ENCODE peak calls at places on chromosomes 6 and 20, in six cellular contexts. B is tibial artery, V is kidney, U is A549, J is cardiac fibroblast, D is upper lobe of right lung. E is an unnamed sample.

GRCh38 chr20:31879143-31879987 is 8.9 kb downstream of the TTLL9 start:
- DNase-seq in B (peak), J (peak), D (peak), V (peak), U (peak), E (peak)

GRCh38 chr20:61973515-61974356 is 91.9 kb downstream of the TAF4 start:
- DNase-seq in U (no peak), D (no peak), V (no peak), B (no peak), J (no peak), E (no peak)

GRCh38 chr20:2234788-2235187 is 61.0 kb upstream of the TGM3 start:
- DNase-seq in V (no peak), D (no peak), U (no peak), J (peak), B (no peak), E (peak)

GRCh38 chr20:5316188-5317158 is at the start of gene PROKR2:
- DNase-seq in J (no peak), D (no peak), B (no peak), U (no peak), V (no peak), E (no peak)

GRCh38 chr6:39088331-39088730 is 26.7 kb downstream of the SAYSD1 start:
- DNase-seq in J (peak), U (peak), B (peak), V (no peak), D (no peak), E (peak)

GRCh38 chr6:99185525-99185924 is 163.9 kb downstream of the FAXC start:
- DNase-seq in B (no peak), V (no peak), D (no peak), J (no peak), U (no peak), E (no peak)

GRCh38 chr6:21911208-21911607 is 317.7 kb downstream of the SOX4 start:
- DNase-seq in D (no peak), B (no peak), J (no peak), U (no peak), V (no peak), E (no peak)

GRCh38 chr6:155026366-155027045 is 31.4 kb downstream of the TIAM2 start:
- DNase-seq in V (no peak), J (peak), U (peak), B (peak), D (no peak), E (peak)

GRCh38 chr20:31909253-31910070 is 39.0 kb downstream of the TTLL9 start:
- DNase-seq in B (no peak), V (no peak), D (peak), U (no peak), J (no peak), E (no peak)

GRCh38 chr6:41497994-41498393 is 48.2 kb upstream of the FOXP4 start:
- DNase-seq in J (peak), V (no peak), B (no peak), D (no peak), U (no peak), E (peak)

GRCh38 chr20:57220187-57221165 is 46.0 kb downstream of the BMP7 start:
- DNase-seq in B (no peak), D (no peak), J (no peak), V (no peak), U (no peak), E (no peak)

GRCh38 chr6:88895911-88896310 is 67.5 kb downstream of the RNGTT start:
- DNase-seq in J (no peak), V (no peak), U (no peak), D (no peak), B (no peak), E (no peak)

GRCh38 chr20:6265204-6265904 is 142.5 kb upstream of the FERMT1 start:
- DNase-seq in V (no peak), J (peak), D (no peak), B (no peak), U (peak), E (peak)

GRCh38 chr6:52887912-52888535 is 21.5 kb downstream of the GSTA3 start:
- DNase-seq in U (no peak), D (no peak), V (no peak), B (no peak), J (no peak), E (no peak)

GRCh38 chr6:62150048-62150663 is 135.9 kb downstream of the KHDRBS2 start:
- DNase-seq in U (peak), B (no peak), D (no peak), V (no peak), J (peak), E (peak)

GRCh38 chr6:12608016-12608860 is 108.3 kb upstream of the PHACTR1 start:
- DNase-seq in U (no peak), D (no peak), J (peak), V (no peak), B (no peak), E (peak)

GRCh38 chr6:79070206-79070825 is 7.7 kb downstream of the PHIP start:
- DNase-seq in U (no peak), V (no peak), B (no peak), D (no peak), J (no peak), E (peak)

GRCh38 chr6:148846778-148847761 is 100.2 kb downstream of the UST start:
- DNase-seq in D (no peak), V (no peak), U (no peak), B (no peak), J (peak), E (peak)

GRCh38 chr6:101150226-101150625 is 243.3 kb upstream of the GRIK2 start:
- DNase-seq in D (no peak), U (no peak), V (no peak), B (no peak), J (no peak), E (no peak)

GRCh38 chr20:4891364-4891763 is 109.9 kb downstream of the SLC23A2 start:
- DNase-seq in U (no peak), J (no peak), D (no peak), B (no peak), V (no peak), E (no peak)

GRCh38 chr6:118644007-118644406 is 7.4 kb downstream of the CEP85L start:
- DNase-seq in D (no peak), U (no peak), J (no peak), B (no peak), V (no peak), E (peak)

GRCh38 chr20:36572701-36573102 is 695 bp upstream of the TGIF2 start:
- DNase-seq in V (no peak), J (peak), U (peak), D (no peak), B (no peak), E (peak)

GRCh38 chr20:45067087-45067486 is 33.8 kb downstream of the KCNS1 start:
- DNase-seq in B (no peak), J (no peak), V (no peak), U (no peak), D (no peak), E (no peak)

GRCh38 chr20:63486300-63486855 is 12.5 kb downstream of the EEF1A2 start:
- DNase-seq in U (no peak), D (no peak), B (no peak), V (no peak), J (no peak), E (no peak)

GRCh38 chr20:50248104-50248631 is 57.5 kb downstream of the CEBPB start:
- DNase-seq in U (no peak), B (no peak), V (no peak), D (no peak), J (peak), E (peak)

GRCh38 chr6:146775227-146775626 is 176.5 kb downstream of the ADGB start:
- DNase-seq in J (peak), D (no peak), V (no peak), U (no peak), B (no peak), E (peak)
- TF ChIP-seq CTCF in J (no peak), D (no peak), V (no peak), U (no peak), B (no peak), E (no peak)

GRCh38 chr6:93418113-93418447 is 1.3 kb downstream of the EPHA7 start:
- DNase-seq in B (no peak), U (no peak), J (peak), V (no peak), D (no peak), E (no peak)
- H3K4me3 ChIP-seq in B (peak), U (peak), J (peak), V (peak), D (peak), E (peak)

GRCh38 chr6:35260642-35261570 is 1.4 kb downstream of the ZNF76 start:
- DNase-seq in D (no peak), B (no peak), V (no peak), J (peak), U (no peak), E (no peak)

GRCh38 chr6:35259194-35259945 is at the start of gene ZNF76:
- DNase-seq in J (peak), D (peak), V (peak), U (peak), B (peak), E (peak)

GRCh38 chr6:35259946-35260626 is 551 bp downstream of the ZNF76 start:
- DNase-seq in U (peak), J (peak), V (peak), B (peak), D (peak), E (peak)

GRCh38 chr6:35258336-35258735 is 1.2 kb upstream of the ZNF76 start:
- DNase-seq in B (no peak), U (no peak), V (no peak), J (no peak), D (no peak), E (no peak)

DNA sequence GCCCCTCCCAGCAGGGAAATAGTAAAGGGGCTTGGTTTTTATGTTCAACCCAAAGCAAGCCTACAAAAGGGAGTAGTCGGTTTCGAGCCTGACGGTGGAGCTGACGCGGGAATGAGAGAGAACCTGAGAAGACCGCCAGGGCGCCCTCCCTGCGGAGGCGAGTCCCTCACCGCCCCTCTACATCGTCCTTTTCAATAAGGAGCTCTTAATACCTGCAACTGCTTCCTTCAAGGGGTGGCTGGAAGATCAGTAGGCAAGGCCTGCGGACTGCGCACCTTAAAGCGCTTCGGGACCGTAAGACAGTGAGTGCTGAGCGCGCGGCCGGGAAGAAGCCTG is 709 bp upstream of the ZNF76 start:
- DNase-seq in B (peak), J (peak), D (no peak), V (no peak), U (no peak), E (peak)
- TF ChIP-seq CTCF in B (no peak), J (peak), D (no peak), V (no peak), U (no peak), E (peak)

DNA sequence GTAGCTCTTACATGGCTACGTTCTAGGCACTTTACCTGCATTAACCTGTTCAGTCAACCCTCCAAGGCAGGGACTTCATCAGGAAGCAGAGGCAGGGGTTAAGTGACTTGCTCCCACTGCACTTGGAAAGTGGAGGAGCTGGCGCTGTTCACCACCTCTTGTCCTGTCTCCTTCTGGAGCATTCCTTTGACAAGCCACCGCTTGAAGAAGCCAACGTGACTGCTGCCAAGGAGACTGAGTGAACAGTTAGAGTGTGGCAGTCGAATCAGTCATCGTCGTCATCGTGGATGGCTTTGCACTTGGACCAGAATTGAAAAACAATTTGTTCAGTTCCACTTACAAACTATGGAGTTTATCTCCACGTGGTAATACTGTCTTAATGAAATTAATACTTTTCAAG is 60.9 kb downstream of the TULP4 start:
- DNase-seq in J (no peak), B (no peak), V (no peak), U (no peak), D (no peak), E (no peak)
- H3K4me3 ChIP-seq in J (no peak), B (no peak), V (no peak), U (no peak), D (no peak), E (no peak)

DNA sequence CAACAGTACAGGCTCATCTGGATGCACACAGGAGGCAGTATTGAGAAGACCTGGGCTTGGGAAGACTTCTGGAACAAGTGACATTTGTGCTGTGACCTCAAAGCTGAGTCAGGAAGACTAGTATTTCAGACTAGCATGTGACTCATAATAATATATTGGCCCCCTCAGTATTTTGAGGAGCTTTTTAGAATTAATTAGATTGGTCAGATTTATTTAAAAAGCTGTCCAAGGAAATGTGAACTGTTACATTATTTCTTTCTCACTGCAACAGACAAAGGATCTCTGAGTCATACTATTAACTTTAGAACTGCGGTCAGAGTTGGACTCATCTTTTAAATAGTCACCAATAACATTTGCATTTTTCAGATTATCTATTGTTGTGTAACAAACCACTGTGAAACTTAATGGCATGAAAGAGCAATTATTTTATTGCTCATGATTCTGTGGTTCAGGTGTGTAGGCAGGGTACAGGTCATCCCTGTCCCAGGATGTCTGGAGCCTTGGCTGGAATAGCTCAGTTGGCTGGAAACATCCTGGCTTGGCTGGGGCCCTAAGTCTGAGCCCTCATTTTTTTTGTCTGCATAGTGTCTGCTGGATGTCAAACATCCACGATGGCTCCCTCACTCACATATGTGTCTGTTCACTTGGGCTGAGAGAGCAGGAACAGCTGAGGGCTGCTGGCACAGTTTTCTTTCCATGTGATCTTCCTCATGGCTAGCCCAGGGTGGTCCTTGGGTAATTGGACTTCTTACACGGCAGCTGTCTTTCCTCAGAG is 46.8 kb downstream of the MAP3K4 start:
- DNase-seq in V (no peak), J (peak), B (no peak), D (no peak), U (peak), E (peak)
- TF ChIP-seq CTCF in V (no peak), J (peak), B (no peak), D (no peak), U (no peak), E (peak)

DNA sequence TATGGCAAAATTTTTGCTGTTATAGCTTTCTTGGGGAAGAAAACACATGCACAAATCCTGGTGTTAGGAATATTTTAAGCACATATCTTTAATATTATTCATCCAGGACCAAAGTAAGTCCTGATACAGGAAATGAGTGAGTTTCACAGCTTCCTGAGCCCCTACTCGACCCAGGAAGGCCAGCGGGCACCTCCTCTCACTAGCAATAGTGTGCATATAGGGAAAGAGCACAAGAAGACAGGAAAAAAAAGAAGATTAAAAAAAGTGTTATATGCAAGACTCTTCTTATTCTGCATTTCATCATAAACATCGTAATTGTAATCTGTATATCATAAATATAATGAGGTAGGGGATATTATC is 101.0 kb downstream of the MYO6 start:
- DNase-seq in U (no peak), D (no peak), J (peak), B (no peak), V (no peak), E (no peak)
- H3K4me3 ChIP-seq in U (no peak), D (no peak), J (no peak), B (no peak), V (no peak), E (no peak)

GRCh38 chr20:21767739-21768223 is 62.3 kb downstream of the PAX1 start:
- DNase-seq in B (no peak), J (no peak), U (peak), D (peak), V (no peak), E (no peak)
- TF ChIP-seq CTCF in B (no peak), J (no peak), U (peak), D (peak), V (no peak), E (no peak)

E was measured in choroid plexus epithelial cell.